ENCODE peak calls at places on chromosomes 1 and 21, in eight cellular contexts. One of them, this sample, is unnamed.

GRCh38 chr1:24951337-24951736 is 21.3 kb upstream of the RUNX3 start:
- DNase-seq in endothelial cell: no peak
- DNase-seq in Calu3: no peak
- DNase-seq in A172: no peak
- DNase-seq in kidney glomerular epithelial cell: no peak
- DNase-seq in Kasumi-1: no peak
- DNase-seq in ELR: no peak
- DNase-seq in neuronal stem cell: no peak
- DNase-seq in this sample: no peak

GRCh38 chr1:198359024-198359653 is 181.3 kb downstream of the ATP6V1G3 start:
- DNase-seq in Calu3: no peak
- DNase-seq in Kasumi-1: peak; percentile 20
- DNase-seq in endothelial cell: no peak
- DNase-seq in A172: no peak
- DNase-seq in kidney glomerular epithelial cell: no peak
- DNase-seq in neuronal stem cell: no peak
- DNase-seq in ELR: peak; percentile 46
- DNase-seq in this sample: peak; percentile 37

GRCh38 chr1:220887202-220887867 is 8.1 kb downstream of the HLX start:
- DNase-seq in Calu3: no peak
- DNase-seq in neuronal stem cell: no peak
- DNase-seq in A172: no peak
- DNase-seq in Kasumi-1: no peak
- DNase-seq in endothelial cell: peak; percentile 37
- DNase-seq in ELR: no peak
- DNase-seq in kidney glomerular epithelial cell: no peak
- DNase-seq in this sample: peak; percentile 21

GRCh38 chr1:77354996-77355395 is 73.2 kb downstream of the AK5 start:
- DNase-seq in Kasumi-1: no peak
- DNase-seq in kidney glomerular epithelial cell: no peak
- DNase-seq in neuronal stem cell: no peak
- DNase-seq in A172: no peak
- DNase-seq in ELR: no peak
- DNase-seq in Calu3: no peak
- DNase-seq in endothelial cell: no peak
- DNase-seq in this sample: no peak

GRCh38 chr1:55706397-55706796 is 491.2 kb upstream of the USP24 start:
- DNase-seq in Kasumi-1: peak; percentile 2
- DNase-seq in neuronal stem cell: no peak
- DNase-seq in endothelial cell: no peak
- DNase-seq in ELR: no peak
- DNase-seq in Calu3: no peak
- DNase-seq in kidney glomerular epithelial cell: no peak
- DNase-seq in A172: no peak
- DNase-seq in this sample: no peak

GRCh38 chr1:178885869-178886268 is 15.0 kb upstream of the ANGPTL1 start:
- DNase-seq in A172: no peak
- DNase-seq in endothelial cell: no peak
- DNase-seq in kidney glomerular epithelial cell: no peak
- DNase-seq in neuronal stem cell: no peak
- DNase-seq in Calu3: no peak
- DNase-seq in Kasumi-1: no peak
- DNase-seq in ELR: no peak
- DNase-seq in this sample: no peak

GRCh38 chr1:118984086-118984989 is 3.8 kb downstream of the TBX15 start:
- DNase-seq in endothelial cell: peak; percentile 53
- DNase-seq in Kasumi-1: no peak
- DNase-seq in neuronal stem cell: peak; percentile 64
- DNase-seq in A172: no peak
- DNase-seq in Calu3: no peak
- DNase-seq in ELR: peak; percentile 51
- DNase-seq in kidney glomerular epithelial cell: no peak
- DNase-seq in this sample: no peak

GRCh38 chr1:72643142-72643541 is 360.8 kb upstream of the NEGR1 start:
- DNase-seq in kidney glomerular epithelial cell: no peak
- DNase-seq in Calu3: no peak
- DNase-seq in neuronal stem cell: no peak
- DNase-seq in endothelial cell: no peak
- DNase-seq in A172: no peak
- DNase-seq in ELR: no peak
- DNase-seq in Kasumi-1: no peak
- DNase-seq in this sample: no peak

GRCh38 chr1:93715529-93716126 is 34.0 kb upstream of the BCAR3 start:
- DNase-seq in A172: peak; percentile 76
- DNase-seq in neuronal stem cell: no peak
- DNase-seq in Calu3: no peak
- DNase-seq in ELR: no peak
- DNase-seq in Kasumi-1: no peak
- DNase-seq in kidney glomerular epithelial cell: no peak
- DNase-seq in endothelial cell: no peak
- DNase-seq in this sample: no peak

GRCh38 chr21:36159356-36159921 is 2.8 kb downstream of the DOP1B start:
- DNase-seq in Calu3: no peak
- DNase-seq in A172: no peak
- DNase-seq in ELR: no peak
- DNase-seq in neuronal stem cell: no peak
- DNase-seq in kidney glomerular epithelial cell: no peak
- DNase-seq in Kasumi-1: no peak
- DNase-seq in endothelial cell: no peak
- DNase-seq in this sample: no peak

GRCh38 chr21:43639470-43640178 is 19.7 kb downstream of the HSF2BP start:
- DNase-seq in A172: no peak
- DNase-seq in kidney glomerular epithelial cell: no peak
- DNase-seq in Calu3: no peak
- DNase-seq in Kasumi-1: no peak
- DNase-seq in endothelial cell: no peak
- DNase-seq in neuronal stem cell: no peak
- DNase-seq in ELR: peak; percentile 50
- DNase-seq in this sample: no peak

GRCh38 chr1:198212675-198213074 is 55.9 kb downstream of the NEK7 start:
- DNase-seq in ELR: peak; percentile 87
- DNase-seq in A172: peak; percentile 63
- DNase-seq in neuronal stem cell: no peak
- DNase-seq in Kasumi-1: no peak
- DNase-seq in kidney glomerular epithelial cell: peak; percentile 11
- DNase-seq in endothelial cell: no peak
- DNase-seq in Calu3: no peak
- DNase-seq in this sample: no peak

GRCh38 chr1:172640146-172640545 is 18.8 kb upstream of the FASLG start:
- DNase-seq in neuronal stem cell: no peak
- DNase-seq in Kasumi-1: peak; percentile 18
- DNase-seq in A172: no peak
- DNase-seq in endothelial cell: no peak
- DNase-seq in Calu3: no peak
- DNase-seq in kidney glomerular epithelial cell: no peak
- DNase-seq in ELR: no peak
- DNase-seq in this sample: no peak

GRCh38 chr1:205518616-205519540 is 14.4 kb downstream of the CDK18 start:
- DNase-seq in Calu3: no peak
- DNase-seq in neuronal stem cell: no peak
- DNase-seq in ELR: no peak
- DNase-seq in A172: peak; percentile 86
- DNase-seq in kidney glomerular epithelial cell: no peak
- DNase-seq in Kasumi-1: no peak
- DNase-seq in endothelial cell: no peak
- DNase-seq in this sample: no peak

GRCh38 chr1:53266038-53266437 is 27.7 kb upstream of the MAGOH start:
- DNase-seq in neuronal stem cell: no peak
- DNase-seq in Kasumi-1: peak; percentile 10
- DNase-seq in ELR: peak; percentile 44
- DNase-seq in Calu3: peak; percentile 14
- DNase-seq in endothelial cell: peak; percentile 20
- DNase-seq in kidney glomerular epithelial cell: no peak
- DNase-seq in A172: peak; percentile 11
- DNase-seq in this sample: peak; percentile 23

GRCh38 chr1:110425611-110426152 is 18.2 kb upstream of the LAMTOR5 start:
- DNase-seq in kidney glomerular epithelial cell: no peak
- DNase-seq in endothelial cell: no peak
- DNase-seq in Kasumi-1: no peak
- DNase-seq in Calu3: no peak
- DNase-seq in ELR: no peak
- DNase-seq in A172: no peak
- DNase-seq in neuronal stem cell: no peak
- DNase-seq in this sample: no peak

GRCh38 chr1:168057921-168058320 is 78.8 kb downstream of the GPR161 start:
- DNase-seq in ELR: peak; percentile 69
- DNase-seq in Kasumi-1: no peak
- DNase-seq in A172: no peak
- DNase-seq in Calu3: no peak
- DNase-seq in kidney glomerular epithelial cell: no peak
- DNase-seq in neuronal stem cell: no peak
- DNase-seq in endothelial cell: no peak
- DNase-seq in this sample: no peak

GRCh38 chr1:172398193-172398592 is 22.3 kb upstream of the C1orf105 start:
- DNase-seq in ELR: no peak
- DNase-seq in endothelial cell: no peak
- DNase-seq in A172: no peak
- DNase-seq in kidney glomerular epithelial cell: no peak
- DNase-seq in neuronal stem cell: no peak
- DNase-seq in Kasumi-1: no peak
- DNase-seq in Calu3: no peak
- DNase-seq in this sample: no peak

GRCh38 chr1:192601145-192602048 is 25.8 kb downstream of the RGS1 start:
- DNase-seq in Calu3: no peak
- DNase-seq in neuronal stem cell: no peak
- DNase-seq in ELR: peak; percentile 51
- DNase-seq in A172: peak; percentile 55
- DNase-seq in kidney glomerular epithelial cell: no peak
- DNase-seq in Kasumi-1: no peak
- DNase-seq in endothelial cell: no peak
- DNase-seq in this sample: no peak

GRCh38 chr1:232477728-232478127 is 152.2 kb downstream of the SIPA1L2 start:
- DNase-seq in Calu3: peak; percentile 47
- DNase-seq in kidney glomerular epithelial cell: peak; percentile 97
- DNase-seq in neuronal stem cell: peak; percentile 14
- DNase-seq in ELR: peak; percentile 90
- DNase-seq in endothelial cell: no peak
- DNase-seq in A172: peak; percentile 96
- DNase-seq in Kasumi-1: no peak
- DNase-seq in this sample: peak; percentile 76

GRCh38 chr21:46054447-46054846 is 43.5 kb upstream of the COL6A2 start:
- DNase-seq in endothelial cell: no peak
- DNase-seq in Kasumi-1: no peak
- DNase-seq in kidney glomerular epithelial cell: no peak
- DNase-seq in A172: no peak
- DNase-seq in neuronal stem cell: no peak
- DNase-seq in Calu3: no peak
- DNase-seq in ELR: peak; percentile 45
- DNase-seq in this sample: no peak

GRCh38 chr1:5595531-5596170 is 396.6 kb downstream of the NPHP4 start:
- DNase-seq in endothelial cell: no peak
- DNase-seq in ELR: no peak
- DNase-seq in kidney glomerular epithelial cell: no peak
- DNase-seq in Calu3: no peak
- DNase-seq in Kasumi-1: no peak
- DNase-seq in A172: no peak
- DNase-seq in neuronal stem cell: no peak
- DNase-seq in this sample: no peak

GRCh38 chr1:54984126-54984842 is 3.9 kb downstream of the TMEM61 start:
- DNase-seq in ELR: no peak
- DNase-seq in kidney glomerular epithelial cell: no peak
- DNase-seq in endothelial cell: no peak
- DNase-seq in Kasumi-1: no peak
- DNase-seq in A172: no peak
- DNase-seq in neuronal stem cell: no peak
- DNase-seq in Calu3: no peak
- DNase-seq in this sample: no peak

GRCh38 chr1:168520052-168520751 is 23.6 kb downstream of the XCL2 start:
- DNase-seq in Calu3: no peak
- DNase-seq in neuronal stem cell: no peak
- DNase-seq in kidney glomerular epithelial cell: no peak
- DNase-seq in endothelial cell: no peak
- DNase-seq in Kasumi-1: peak; percentile 80
- DNase-seq in ELR: no peak
- DNase-seq in A172: no peak
- DNase-seq in this sample: no peak

GRCh38 chr1:183443466-183443865 is 25.3 kb upstream of the NMNAT2 start:
- DNase-seq in neuronal stem cell: no peak
- DNase-seq in A172: no peak
- DNase-seq in kidney glomerular epithelial cell: no peak
- DNase-seq in endothelial cell: no peak
- DNase-seq in Calu3: no peak
- DNase-seq in Kasumi-1: no peak
- DNase-seq in ELR: no peak
- DNase-seq in this sample: no peak

GRCh38 chr1:205918955-205919746 is 24.1 kb downstream of the SLC26A9 start:
- DNase-seq in kidney glomerular epithelial cell: peak; percentile 80
- DNase-seq in Calu3: peak; percentile 87
- DNase-seq in neuronal stem cell: peak; percentile 69
- DNase-seq in ELR: peak; percentile 82
- DNase-seq in endothelial cell: peak; percentile 86
- DNase-seq in Kasumi-1: peak; percentile 91
- DNase-seq in A172: peak; percentile 86
- DNase-seq in this sample: peak; percentile 80

GRCh38 chr1:94702440-94702810 is 117.7 kb upstream of the SLC44A3 start:
- DNase-seq in neuronal stem cell: no peak
- DNase-seq in Kasumi-1: no peak
- DNase-seq in Calu3: no peak
- DNase-seq in A172: no peak
- DNase-seq in endothelial cell: no peak
- DNase-seq in kidney glomerular epithelial cell: peak; percentile 27
- DNase-seq in ELR: no peak
- DNase-seq in this sample: no peak

GRCh38 chr1:246608616-246609376 is 42.5 kb downstream of the CNST start:
- DNase-seq in Calu3: peak; percentile 92
- DNase-seq in neuronal stem cell: no peak
- DNase-seq in ELR: peak; percentile 99
- DNase-seq in A172: peak; percentile 98
- DNase-seq in endothelial cell: peak; percentile 35
- DNase-seq in Kasumi-1: peak; percentile 83
- DNase-seq in kidney glomerular epithelial cell: peak; percentile 92
- DNase-seq in this sample: peak; percentile 89

GRCh38 chr1:241442686-241443085 is 76.9 kb downstream of the FH start:
- DNase-seq in neuronal stem cell: no peak
- DNase-seq in endothelial cell: no peak
- DNase-seq in Calu3: no peak
- DNase-seq in Kasumi-1: no peak
- DNase-seq in ELR: no peak
- DNase-seq in A172: no peak
- DNase-seq in kidney glomerular epithelial cell: no peak
- DNase-seq in this sample: no peak

GRCh38 chr1:154551474-154551873 is 7.0 kb downstream of the UBE2Q1 start:
- DNase-seq in A172: no peak
- DNase-seq in neuronal stem cell: no peak
- DNase-seq in endothelial cell: no peak
- DNase-seq in Kasumi-1: no peak
- DNase-seq in ELR: no peak
- DNase-seq in kidney glomerular epithelial cell: no peak
- DNase-seq in Calu3: no peak
- DNase-seq in this sample: no peak

GRCh38 chr1:56469640-56470371 is 109.6 kb downstream of the PLPP3 start:
- DNase-seq in neuronal stem cell: no peak
- DNase-seq in endothelial cell: no peak
- DNase-seq in ELR: peak; percentile 43
- DNase-seq in Calu3: no peak
- DNase-seq in Kasumi-1: no peak
- DNase-seq in A172: peak; percentile 13
- DNase-seq in kidney glomerular epithelial cell: peak; percentile 28
- DNase-seq in this sample: no peak

GRCh38 chr21:37829043-37829442 is 87.2 kb downstream of the KCNJ6 start:
- DNase-seq in A172: no peak
- DNase-seq in endothelial cell: no peak
- DNase-seq in Calu3: no peak
- DNase-seq in kidney glomerular epithelial cell: no peak
- DNase-seq in Kasumi-1: no peak
- DNase-seq in neuronal stem cell: no peak
- DNase-seq in ELR: no peak
- DNase-seq in this sample: no peak

GRCh38 chr1:27097484-27097917 is 57.4 kb downstream of the SLC9A1 start:
- DNase-seq in ELR: peak; percentile 77
- DNase-seq in Calu3: peak; percentile 82
- DNase-seq in neuronal stem cell: peak; percentile 63
- DNase-seq in endothelial cell: peak; percentile 84
- DNase-seq in A172: peak; percentile 54
- DNase-seq in Kasumi-1: peak; percentile 81
- DNase-seq in kidney glomerular epithelial cell: peak; percentile 75
- DNase-seq in this sample: peak; percentile 61

GRCh38 chr1:2144501-2145090 is 50.0 kb downstream of the FAAP20 start:
- DNase-seq in kidney glomerular epithelial cell: no peak
- DNase-seq in Kasumi-1: no peak
- DNase-seq in A172: no peak
- DNase-seq in ELR: no peak
- DNase-seq in neuronal stem cell: no peak
- DNase-seq in endothelial cell: no peak
- DNase-seq in Calu3: no peak
- DNase-seq in this sample: no peak